ENCODE peak calls at places on chromosome 7, in seven cellular contexts. One of them, this sample, is unnamed.

GRCh38 chr7:131106681-131107342 is 220.9 kb upstream of the MKLN1 start:
- DNase-seq in GM13976: no peak
- DNase-seq in ovary: peak
- DNase-seq in HFF-Myc: no peak
- DNase-seq in fibroblast of pulmonary artery: peak
- DNase-seq in A549: peak
- DNase-seq in endothelial cell: peak
- DNase-seq in this sample: peak

GRCh38 chr7:1659696-1660095 is 10.4 kb upstream of the ELFN1 start:
- DNase-seq in fibroblast of pulmonary artery: no peak
- DNase-seq in GM13976: no peak
- DNase-seq in ovary: no peak
- DNase-seq in A549: no peak
- DNase-seq in HFF-Myc: peak
- DNase-seq in endothelial cell: no peak
- DNase-seq in this sample: no peak

GRCh38 chr7:50358808-50359207 is 54.3 kb downstream of the IKZF1 start:
- DNase-seq in fibroblast of pulmonary artery: no peak
- DNase-seq in ovary: no peak
- DNase-seq in HFF-Myc: no peak
- DNase-seq in A549: no peak
- DNase-seq in GM13976: no peak
- DNase-seq in endothelial cell: no peak
- DNase-seq in this sample: no peak

GRCh38 chr7:24786941-24787340 is 29.7 kb upstream of the GSDME start:
- DNase-seq in HFF-Myc: peak
- DNase-seq in endothelial cell: no peak
- DNase-seq in ovary: no peak
- DNase-seq in A549: peak
- DNase-seq in fibroblast of pulmonary artery: peak
- DNase-seq in GM13976: no peak
- DNase-seq in this sample: no peak

GRCh38 chr7:2518737-2519118 is 846 bp upstream of the LFNG start:
- DNase-seq in fibroblast of pulmonary artery: no peak
- DNase-seq in GM13976: no peak
- DNase-seq in endothelial cell: no peak
- DNase-seq in A549: no peak
- DNase-seq in ovary: no peak
- DNase-seq in HFF-Myc: no peak
- DNase-seq in this sample: no peak

GRCh38 chr7:112692333-112692732 is 97.9 kb downstream of the TMEM168 start:
- DNase-seq in fibroblast of pulmonary artery: no peak
- DNase-seq in endothelial cell: no peak
- DNase-seq in HFF-Myc: no peak
- DNase-seq in A549: no peak
- DNase-seq in ovary: no peak
- DNase-seq in GM13976: no peak
- DNase-seq in this sample: no peak

GRCh38 chr7:152884321-152884720 is 124.8 kb downstream of the ACTR3B start:
- DNase-seq in endothelial cell: no peak
- DNase-seq in A549: no peak
- DNase-seq in HFF-Myc: no peak
- DNase-seq in fibroblast of pulmonary artery: no peak
- DNase-seq in ovary: no peak
- DNase-seq in GM13976: no peak
- DNase-seq in this sample: no peak

GRCh38 chr7:50792342-50793114 is 9.8 kb upstream of the GRB10 start:
- DNase-seq in GM13976: no peak
- DNase-seq in ovary: peak
- DNase-seq in A549: peak
- DNase-seq in fibroblast of pulmonary artery: peak
- DNase-seq in HFF-Myc: no peak
- DNase-seq in endothelial cell: peak
- DNase-seq in this sample: no peak

GRCh38 chr7:44914992-44915607 is 29.8 kb upstream of the PURB start:
- DNase-seq in endothelial cell: no peak
- DNase-seq in fibroblast of pulmonary artery: no peak
- DNase-seq in HFF-Myc: no peak
- DNase-seq in A549: no peak
- DNase-seq in ovary: no peak
- DNase-seq in GM13976: peak
- DNase-seq in this sample: peak

GRCh38 chr7:80060218-80060806 is 74.3 kb upstream of the GNAI1 start:
- DNase-seq in endothelial cell: no peak
- DNase-seq in GM13976: peak
- DNase-seq in fibroblast of pulmonary artery: peak
- DNase-seq in HFF-Myc: peak
- DNase-seq in A549: peak
- DNase-seq in ovary: no peak
- DNase-seq in this sample: peak

GRCh38 chr7:148142660-148143248 is 447.8 kb upstream of the C7orf33 start:
- DNase-seq in ovary: no peak
- DNase-seq in A549: peak
- DNase-seq in GM13976: peak
- DNase-seq in HFF-Myc: no peak
- DNase-seq in fibroblast of pulmonary artery: peak
- DNase-seq in endothelial cell: peak
- DNase-seq in this sample: peak

GRCh38 chr7:105364748-105365147 is 24.0 kb downstream of the SRPK2 start:
- DNase-seq in A549: no peak
- DNase-seq in ovary: no peak
- DNase-seq in HFF-Myc: no peak
- DNase-seq in fibroblast of pulmonary artery: peak
- DNase-seq in GM13976: no peak
- DNase-seq in endothelial cell: no peak
- DNase-seq in this sample: no peak

GRCh38 chr7:46206474-46207060 is 285.5 kb upstream of the IGFBP3 start:
- DNase-seq in fibroblast of pulmonary artery: no peak
- DNase-seq in HFF-Myc: no peak
- DNase-seq in A549: no peak
- DNase-seq in ovary: no peak
- DNase-seq in GM13976: peak
- DNase-seq in endothelial cell: no peak
- DNase-seq in this sample: peak

GRCh38 chr7:131604841-131605279 is 48.4 kb upstream of the PODXL start:
- DNase-seq in HFF-Myc: peak
- DNase-seq in GM13976: no peak
- DNase-seq in ovary: no peak
- DNase-seq in A549: peak
- DNase-seq in fibroblast of pulmonary artery: peak
- DNase-seq in endothelial cell: no peak
- DNase-seq in this sample: no peak

GRCh38 chr7:112118581-112119566 is 87.3 kb downstream of the DOCK4 start:
- DNase-seq in fibroblast of pulmonary artery: no peak
- DNase-seq in A549: no peak
- DNase-seq in HFF-Myc: no peak
- DNase-seq in GM13976: no peak
- DNase-seq in ovary: no peak
- DNase-seq in endothelial cell: no peak
- DNase-seq in this sample: no peak

GRCh38 chr7:102426268-102427031 is 6.9 kb upstream of the ORAI2 start:
- DNase-seq in ovary: no peak
- DNase-seq in endothelial cell: no peak
- DNase-seq in fibroblast of pulmonary artery: no peak
- DNase-seq in A549: no peak
- DNase-seq in HFF-Myc: no peak
- DNase-seq in GM13976: peak
- DNase-seq in this sample: peak

GRCh38 chr7:49860293-49860692 is 86.9 kb downstream of the VWC2 start:
- DNase-seq in fibroblast of pulmonary artery: no peak
- DNase-seq in HFF-Myc: no peak
- DNase-seq in GM13976: no peak
- DNase-seq in endothelial cell: no peak
- DNase-seq in ovary: no peak
- DNase-seq in A549: no peak
- DNase-seq in this sample: no peak

GRCh38 chr7:44096326-44096881 is 7.7 kb upstream of the AEBP1 start:
- DNase-seq in A549: no peak
- DNase-seq in endothelial cell: no peak
- DNase-seq in HFF-Myc: no peak
- DNase-seq in ovary: no peak
- DNase-seq in GM13976: no peak
- DNase-seq in fibroblast of pulmonary artery: no peak
- DNase-seq in this sample: no peak

GRCh38 chr7:42186181-42186580 is 50.8 kb downstream of the GLI3 start:
- DNase-seq in GM13976: no peak
- DNase-seq in ovary: no peak
- DNase-seq in fibroblast of pulmonary artery: no peak
- DNase-seq in endothelial cell: peak
- DNase-seq in HFF-Myc: no peak
- DNase-seq in A549: peak
- DNase-seq in this sample: no peak

GRCh38 chr7:140317999-140318398 is 80.3 kb downstream of the SLC37A3 start:
- DNase-seq in endothelial cell: no peak
- DNase-seq in A549: no peak
- DNase-seq in HFF-Myc: no peak
- DNase-seq in fibroblast of pulmonary artery: no peak
- DNase-seq in ovary: no peak
- DNase-seq in GM13976: no peak
- DNase-seq in this sample: no peak

GRCh38 chr7:81865754-81866153 is 95.9 kb upstream of the HGF start:
- DNase-seq in ovary: no peak
- DNase-seq in fibroblast of pulmonary artery: no peak
- DNase-seq in endothelial cell: no peak
- DNase-seq in GM13976: no peak
- DNase-seq in HFF-Myc: no peak
- DNase-seq in A549: no peak
- DNase-seq in this sample: no peak

GRCh38 chr7:87059525-87060287 is at the start of gene ELAPOR2:
- DNase-seq in ovary: peak
- DNase-seq in A549: peak
- DNase-seq in HFF-Myc: no peak
- DNase-seq in fibroblast of pulmonary artery: peak
- DNase-seq in endothelial cell: peak
- DNase-seq in GM13976: peak
- DNase-seq in this sample: peak
- TF ChIP-seq CTCF in ovary: peak
- TF ChIP-seq CTCF in A549: peak
- TF ChIP-seq CTCF in HFF-Myc: peak
- TF ChIP-seq CTCF in fibroblast of pulmonary artery: peak
- TF ChIP-seq CTCF in endothelial cell: no peak
- TF ChIP-seq CTCF in GM13976: peak
- TF ChIP-seq CTCF in this sample: peak

DNA sequence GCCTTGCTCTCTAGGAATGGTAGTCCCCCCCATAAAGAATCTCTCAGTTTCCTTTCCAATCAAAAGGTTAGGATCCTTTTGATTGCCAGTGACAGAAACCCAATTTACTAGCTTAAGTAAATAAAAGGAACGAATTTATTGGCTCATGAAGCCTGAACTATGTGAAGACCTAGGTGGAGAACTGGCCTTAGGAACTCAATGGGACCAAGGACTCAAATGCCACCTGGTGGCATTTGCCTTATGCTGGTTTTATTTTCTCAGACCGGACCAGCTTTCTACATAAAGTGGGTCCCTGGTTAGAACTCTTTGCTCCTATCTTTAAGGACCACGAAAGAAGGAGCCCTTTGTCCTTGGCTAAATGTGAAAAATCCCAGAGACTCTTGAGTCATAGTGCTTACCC is 25.4 kb downstream of the CFTR start:
- DNase-seq in A549: peak
- DNase-seq in ovary: no peak
- DNase-seq in GM13976: no peak
- DNase-seq in endothelial cell: no peak
- DNase-seq in HFF-Myc: no peak
- DNase-seq in fibroblast of pulmonary artery: no peak
- DNase-seq in this sample: no peak
- TF ChIP-seq CTCF in A549: no peak
- TF ChIP-seq CTCF in ovary: no peak
- TF ChIP-seq CTCF in GM13976: no peak
- TF ChIP-seq CTCF in endothelial cell: no peak
- TF ChIP-seq CTCF in HFF-Myc: no peak
- TF ChIP-seq CTCF in fibroblast of pulmonary artery: no peak
- TF ChIP-seq CTCF in this sample: no peak

DNA sequence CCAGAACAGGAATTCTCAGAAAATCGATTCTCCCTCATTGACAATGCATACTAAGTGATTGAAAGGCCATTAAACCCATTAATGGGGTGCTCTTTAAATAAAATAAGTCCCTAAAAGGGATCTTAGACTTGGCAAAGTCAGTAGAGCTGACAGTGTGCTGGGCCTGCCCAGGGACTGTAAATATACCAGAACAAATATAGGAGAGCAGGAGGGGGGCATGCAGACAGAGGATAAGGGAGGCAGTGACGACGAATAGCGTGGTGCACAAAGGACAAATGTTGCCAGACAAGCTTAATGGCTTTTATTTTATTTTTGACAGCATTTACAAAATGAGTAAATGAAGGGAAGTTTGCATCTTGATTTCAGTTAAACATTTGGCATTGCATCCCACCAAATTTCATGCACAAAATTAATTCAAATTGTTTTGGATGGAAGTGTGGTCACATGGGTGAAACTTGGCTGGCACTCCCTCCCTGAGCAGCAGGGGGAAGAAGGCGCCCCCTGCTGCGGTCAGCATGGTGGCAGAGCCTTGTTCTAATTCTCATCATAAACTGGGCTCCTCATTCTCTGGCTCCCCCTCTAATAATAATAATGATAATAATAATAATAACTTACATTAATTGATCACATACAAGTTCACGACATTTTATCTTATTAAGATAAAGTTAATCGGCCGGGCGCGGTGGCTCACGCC is 215.9 kb downstream of the SNX10 start:
- DNase-seq in fibroblast of pulmonary artery: no peak
- DNase-seq in A549: no peak
- DNase-seq in GM13976: no peak
- DNase-seq in HFF-Myc: no peak
- DNase-seq in endothelial cell: no peak
- DNase-seq in ovary: no peak
- DNase-seq in this sample: no peak
- TF ChIP-seq CTCF in fibroblast of pulmonary artery: no peak
- TF ChIP-seq CTCF in A549: no peak
- TF ChIP-seq CTCF in GM13976: no peak
- TF ChIP-seq CTCF in HFF-Myc: no peak
- TF ChIP-seq CTCF in endothelial cell: no peak
- TF ChIP-seq CTCF in ovary: no peak
- TF ChIP-seq CTCF in this sample: no peak

GRCh38 chr7:107982918-107983389 is 20.0 kb downstream of the LAMB1 start:
- DNase-seq in fibroblast of pulmonary artery: no peak
- DNase-seq in ovary: no peak
- DNase-seq in A549: peak
- DNase-seq in HFF-Myc: no peak
- DNase-seq in endothelial cell: no peak
- DNase-seq in GM13976: no peak
- DNase-seq in this sample: no peak
- TF ChIP-seq CTCF in fibroblast of pulmonary artery: peak
- TF ChIP-seq CTCF in ovary: no peak
- TF ChIP-seq CTCF in A549: no peak
- TF ChIP-seq CTCF in HFF-Myc: peak
- TF ChIP-seq CTCF in endothelial cell: peak
- TF ChIP-seq CTCF in GM13976: no peak
- TF ChIP-seq CTCF in this sample: no peak